ENCODE peak calls at places on chromosomes 7 and 10, in ten cellular contexts. Q is neural crest cell, D is spleen, B is GM13976, E is fibroblast of mammary gland, I is sigmoid colon, X is IMR-90, G is transverse colon, J is nephron progenitor cell, V is keratinocyte. W is an unnamed sample.

GRCh38 chr10:17805921-17806577 is 3.1 kb upstream of the MRC1 start:
- DNase-seq in B (no peak), X (no peak), Q (no peak), E (no peak), J (no peak), D (no peak), V (no peak), I (no peak), G (no peak), W (no peak)

GRCh38 chr10:132790934-132791829 is 5.2 kb upstream of the NKX6-2 start:
- DNase-seq in D (no peak), B (no peak), X (no peak), G (no peak), E (no peak), J (no peak), I (no peak), V (no peak), Q (no peak), W (no peak)

GRCh38 chr7:22201182-22201880 is 155.6 kb downstream of the RAPGEF5 start:
- DNase-seq in Q (no peak), D (no peak), I (no peak), J (peak), E (no peak), V (no peak), B (no peak), G (no peak), X (no peak), W (no peak)

GRCh38 chr7:47460251-47460989 is 121.5 kb downstream of the TNS3 start:
- DNase-seq in D (no peak), E (peak), Q (no peak), X (no peak), J (no peak), I (no peak), B (no peak), G (peak), V (no peak), W (no peak)

GRCh38 chr10:72079356-72079755 is 9.0 kb downstream of the SPOCK2 start:
- DNase-seq in I (peak), Q (no peak), E (no peak), B (peak), V (no peak), G (no peak), X (no peak), J (peak), D (peak), W (no peak)

GRCh38 chr10:73366381-73367298 is 8.0 kb upstream of the CFAP70 start:
- DNase-seq in J (no peak), G (no peak), X (no peak), B (peak), V (no peak), I (no peak), Q (no peak), D (no peak), E (no peak), W (no peak)

GRCh38 chr10:5945561-5946418 is 31.6 kb downstream of the IL15RA start:
- DNase-seq in J (no peak), G (peak), I (peak), X (peak), Q (no peak), D (peak), B (no peak), V (no peak), E (peak), W (peak)

GRCh38 chr7:157004050-157004838 is 6.2 kb downstream of the MNX1 start:
- DNase-seq in D (peak), Q (no peak), I (no peak), B (no peak), V (no peak), X (peak), E (peak), J (peak), G (no peak), W (peak)

GRCh38 chr10:11673346-11674330 is 62.2 kb upstream of the USP6NL start:
- DNase-seq in B (no peak), I (no peak), J (no peak), E (peak), V (no peak), X (no peak), G (no peak), D (peak), Q (no peak), W (no peak)

GRCh38 chr10:72692897-72693598 is 1.1 kb downstream of the MCU start:
- DNase-seq in J (no peak), G (peak), Q (peak), X (peak), D (no peak), E (peak), B (no peak), V (no peak), I (no peak), W (no peak)

GRCh38 chr10:89389254-89389653 is 3.2 kb upstream of the IFIT1 start:
- DNase-seq in D (no peak), X (peak), I (no peak), Q (no peak), G (no peak), B (peak), V (no peak), J (no peak), E (peak), W (no peak)

GRCh38 chr10:36681751-36682633 is 443.4 kb upstream of the ANKRD30A start:
- DNase-seq in V (no peak), G (no peak), D (no peak), J (peak), E (no peak), I (no peak), B (no peak), Q (no peak), X (peak), W (no peak)

GRCh38 chr7:70092314-70093303 is 494.3 kb downstream of the AUTS2 start:
- DNase-seq in V (no peak), G (no peak), I (no peak), D (no peak), J (no peak), B (no peak), Q (no peak), X (peak), E (peak), W (no peak)

GRCh38 chr7:41879424-41879823 is 176.5 kb upstream of the INHBA start:
- DNase-seq in E (no peak), I (no peak), X (no peak), G (no peak), D (no peak), Q (no peak), V (no peak), J (no peak), B (no peak), W (no peak)

GRCh38 chr7:21526007-21526406 is 16.8 kb upstream of the DNAH11 start:
- DNase-seq in V (no peak), J (no peak), X (peak), D (no peak), I (no peak), Q (no peak), E (peak), B (no peak), G (no peak), W (no peak)

GRCh38 chr7:4740796-4741195 is 34.6 kb upstream of the AP5Z1 start:
- DNase-seq in I (no peak), B (no peak), X (no peak), Q (no peak), D (no peak), G (no peak), V (no peak), J (no peak), E (no peak), W (no peak)

GRCh38 chr7:4737300-4737699 is 38.1 kb upstream of the AP5Z1 start:
- DNase-seq in D (no peak), J (no peak), Q (no peak), I (no peak), G (no peak), B (no peak), X (no peak), E (no peak), V (no peak), W (no peak)

GRCh38 chr7:4739528-4739992 is 35.9 kb upstream of the AP5Z1 start:
- DNase-seq in J (no peak), I (no peak), B (no peak), D (no peak), Q (no peak), G (no peak), E (peak), V (no peak), X (peak), W (no peak)

GRCh38 chr7:4742051-4742573 is 33.3 kb upstream of the AP5Z1 start:
- DNase-seq in X (no peak), Q (no peak), J (no peak), I (no peak), V (no peak), D (no peak), B (no peak), G (peak), E (no peak), W (no peak)

DNA sequence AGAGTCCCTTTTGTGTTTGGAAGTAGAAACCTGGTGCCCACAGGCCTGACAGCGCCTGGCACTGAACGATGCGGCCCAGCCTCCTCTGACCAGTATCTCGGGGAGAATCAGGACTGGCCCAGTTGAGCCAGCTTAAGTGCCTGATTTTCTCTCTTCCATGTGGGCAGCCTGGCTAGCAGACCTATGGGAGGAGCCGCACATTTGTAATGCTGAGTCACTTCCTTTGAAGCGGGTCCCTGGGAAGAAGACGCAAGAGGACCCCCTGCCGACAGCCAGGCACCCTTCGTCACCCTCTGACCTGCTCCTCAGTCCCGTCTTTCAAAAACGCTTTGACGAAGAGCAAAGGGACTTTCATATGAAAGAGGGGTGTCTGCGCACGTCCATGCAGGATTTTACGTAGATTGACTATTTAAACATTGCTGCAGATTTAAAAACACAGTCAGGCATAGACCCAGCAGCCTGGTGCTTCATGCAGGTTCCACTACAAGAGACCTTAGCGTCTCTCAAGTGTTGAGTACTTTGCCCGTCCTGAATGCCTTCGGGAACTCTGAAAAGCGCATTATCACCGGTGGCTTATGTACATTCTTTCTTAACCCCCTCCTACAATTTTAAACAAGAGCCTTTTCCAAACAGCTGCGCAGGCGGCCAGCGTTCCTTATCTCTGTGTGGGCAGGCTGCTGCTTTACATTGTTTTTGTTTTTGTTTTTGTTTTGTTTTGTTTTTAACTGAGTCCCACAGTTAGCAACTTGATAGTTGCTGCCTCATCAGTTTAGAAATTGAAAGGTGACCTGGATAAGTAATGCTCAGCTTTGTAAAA is 36.5 kb upstream of the AP5Z1 start:
- DNase-seq in E (peak), I (peak), G (no peak), V (no peak), J (peak), D (no peak), B (no peak), X (peak), Q (peak), W (peak)
- TF ChIP-seq CTCF in E (peak), I (no peak), G (no peak), V (no peak), J (no peak), D (no peak), B (no peak), X (peak), Q (no peak), W (no peak)

GRCh38 chr7:92875719-92876118 is 39.3 kb upstream of the CDK6 start:
- DNase-seq in G (no peak), I (no peak), D (no peak), B (no peak), V (peak), J (no peak), X (peak), Q (no peak), E (no peak), W (no peak)

GRCh38 chr7:92873776-92874175 is 37.4 kb upstream of the CDK6 start:
- DNase-seq in B (no peak), I (no peak), E (no peak), J (no peak), G (no peak), V (no peak), Q (no peak), X (no peak), D (no peak), W (no peak)

GRCh38 chr7:92872701-92873100 is 36.3 kb upstream of the CDK6 start:
- DNase-seq in I (no peak), G (no peak), X (peak), D (no peak), B (no peak), E (peak), Q (no peak), J (no peak), V (no peak), W (no peak)

GRCh38 chr7:92875171-92875570 is 38.8 kb upstream of the CDK6 start:
- DNase-seq in Q (no peak), X (no peak), V (no peak), B (no peak), G (no peak), J (no peak), E (no peak), D (no peak), I (no peak), W (no peak)

DNA sequence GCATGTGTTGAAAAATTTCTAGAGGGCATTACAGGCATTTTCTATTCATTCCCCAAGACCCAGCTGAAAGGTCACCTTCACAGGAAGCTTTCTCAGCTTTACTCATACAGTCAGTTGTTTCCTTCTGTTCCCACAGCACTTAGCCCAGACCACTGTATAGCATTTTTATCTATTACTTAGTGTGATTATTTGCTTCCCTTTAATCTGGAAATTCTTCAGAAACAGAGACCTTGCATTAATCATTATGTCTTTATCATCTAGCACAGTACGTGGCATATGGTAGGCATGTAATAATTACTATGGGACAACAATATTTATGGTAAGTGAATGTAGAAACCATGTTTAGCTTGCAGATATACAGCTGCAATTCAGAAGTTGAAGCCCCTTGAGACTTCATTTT is 38.2 kb upstream of the CDK6 start:
- DNase-seq in B (no peak), V (no peak), D (no peak), J (no peak), X (peak), I (no peak), G (no peak), Q (no peak), E (no peak), W (no peak)
- TF ChIP-seq CTCF in B (no peak), V (no peak), D (no peak), J (no peak), X (no peak), I (no peak), G (no peak), Q (no peak), E (no peak), W (no peak)

GRCh38 chr10:23157691-23158369 is 34.3 kb upstream of the PTF1A start:
- DNase-seq in I (no peak), X (peak), E (peak), J (peak), B (peak), D (no peak), Q (no peak), G (no peak), V (no peak), W (no peak)
- TF ChIP-seq CTCF in I (no peak), X (peak), E (peak), J (no peak), B (peak), D (no peak), Q (no peak), G (no peak), V (peak), W (no peak)

DNA sequence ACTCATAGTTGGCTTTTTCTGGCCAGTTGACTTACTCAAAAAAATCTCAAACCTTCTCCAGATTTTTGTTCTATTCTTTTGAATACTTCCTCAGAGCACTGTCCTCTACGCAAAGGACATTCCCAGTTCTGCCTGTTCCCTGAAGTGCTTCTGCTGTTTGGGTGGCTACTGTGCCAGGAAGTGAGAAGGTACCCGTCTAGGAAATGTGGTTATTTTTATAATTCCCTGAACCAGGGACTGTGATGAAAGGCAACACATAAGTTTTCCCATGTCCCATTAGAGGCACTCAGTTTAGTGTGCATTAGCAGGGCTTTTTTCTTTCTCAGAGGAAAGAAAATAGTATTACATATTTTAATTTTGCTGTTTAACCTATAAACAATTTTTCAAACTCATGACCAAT is 370.3 kb downstream of the PHTF2 start:
- DNase-seq in E (no peak), I (no peak), D (no peak), G (no peak), Q (no peak), B (no peak), J (no peak), X (no peak), V (no peak), W (no peak)
- TF ChIP-seq CTCF in E (no peak), I (no peak), D (no peak), G (no peak), Q (no peak), B (no peak), J (no peak), X (no peak), V (no peak), W (no peak)

GRCh38 chr10:60252688-60253087 is 137.0 kb downstream of the ANK3 start:
- DNase-seq in X (no peak), V (no peak), E (no peak), I (no peak), G (no peak), B (no peak), J (no peak), D (no peak), Q (no peak), W (no peak)
- TF ChIP-seq CTCF in X (no peak), V (no peak), E (no peak), I (no peak), G (no peak), B (no peak), J (no peak), D (no peak), Q (no peak), W (no peak)

DNA sequence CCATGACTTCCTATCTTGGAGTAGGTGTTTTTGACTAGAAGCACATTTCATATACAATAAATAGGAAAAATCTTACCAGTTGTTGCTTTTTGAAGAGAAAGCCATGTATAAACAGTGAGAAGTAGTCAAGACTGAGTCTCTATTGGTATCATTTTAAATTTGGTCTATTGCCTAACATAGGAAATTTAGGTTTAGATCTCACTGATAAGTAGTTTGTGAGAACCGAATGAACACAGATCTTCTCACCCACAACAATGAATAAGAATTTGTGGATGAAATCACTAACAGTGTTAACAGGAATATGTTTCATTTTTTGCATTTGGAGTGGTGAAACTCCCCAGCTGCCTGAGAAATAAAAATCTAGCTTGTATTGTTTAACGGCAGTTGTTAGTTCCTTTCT is 387.3 kb downstream of the BBS9 start:
- DNase-seq in V (no peak), X (no peak), I (no peak), B (no peak), E (no peak), G (no peak), D (no peak), Q (no peak), J (no peak), W (no peak)
- TF ChIP-seq CTCF in V (no peak), X (no peak), I (no peak), B (no peak), E (no peak), G (no peak), D (no peak), Q (no peak), J (no peak), W (no peak)

GRCh38 chr7:11373546-11374142 is 400.0 kb downstream of the PHF14 start:
- DNase-seq in G (no peak), J (no peak), D (no peak), Q (no peak), X (no peak), V (no peak), B (no peak), E (peak), I (no peak), W (no peak)
- TF ChIP-seq CTCF in G (peak), J (peak), D (no peak), Q (peak), X (peak), V (no peak), B (no peak), E (peak), I (no peak), W (no peak)

DNA sequence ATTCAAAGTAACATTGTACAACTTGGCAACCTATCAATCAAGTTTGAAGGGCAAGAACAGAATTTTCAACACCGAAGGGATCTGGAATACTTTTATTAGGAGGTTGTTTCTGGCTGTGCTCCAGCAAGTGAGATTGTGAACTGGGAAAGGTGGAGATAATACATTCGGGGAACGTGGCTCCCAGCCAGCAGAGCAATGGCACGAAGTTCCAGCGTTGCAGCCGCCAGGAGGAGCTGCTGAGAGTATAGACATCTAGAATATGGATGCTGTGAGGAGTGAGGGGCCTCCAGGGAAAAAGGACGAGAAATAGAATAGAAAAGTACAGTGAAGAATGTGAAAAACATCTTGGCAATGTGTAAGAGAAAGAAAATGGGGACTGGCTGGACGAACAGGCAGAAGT is 69.5 kb downstream of the TCERG1L start:
- DNase-seq in J (peak), I (no peak), D (peak), V (no peak), E (no peak), X (no peak), G (no peak), Q (peak), B (no peak), W (no peak)
- TF ChIP-seq CTCF in J (peak), I (no peak), D (no peak), V (peak), E (no peak), X (no peak), G (no peak), Q (peak), B (no peak), W (peak)

W was measured in left lung.